ENCODE peak calls at places on chromosomes 13 and 19, in seven cellular contexts. One of them, this sample, is unnamed.

GRCh38 chr13:76223999-76224398 is 587.9 kb downstream of the LMO7 start:
- DNase-seq in fibroblast of lung: no peak
- DNase-seq in CD8-positive, alpha-beta T cell: no peak
- DNase-seq in tibial nerve: no peak
- DNase-seq in naive thymus-derived CD4-positive, alpha-beta T cell: no peak
- DNase-seq in GM23338: no peak
- DNase-seq in uterus: no peak
- DNase-seq in this sample: no peak

GRCh38 chr19:29770653-29771052 is 41.1 kb upstream of the CCNE1 start:
- DNase-seq in CD8-positive, alpha-beta T cell: no peak
- DNase-seq in uterus: no peak
- DNase-seq in fibroblast of lung: no peak
- DNase-seq in GM23338: no peak
- DNase-seq in naive thymus-derived CD4-positive, alpha-beta T cell: no peak
- DNase-seq in tibial nerve: no peak
- DNase-seq in this sample: no peak

GRCh38 chr19:7706662-7707454 is 4.9 kb upstream of the FCER2 start:
- DNase-seq in naive thymus-derived CD4-positive, alpha-beta T cell: no peak
- DNase-seq in tibial nerve: no peak
- DNase-seq in GM23338: no peak
- DNase-seq in uterus: no peak
- DNase-seq in fibroblast of lung: no peak
- DNase-seq in CD8-positive, alpha-beta T cell: no peak
- DNase-seq in this sample: no peak

GRCh38 chr13:30422056-30422914 is at the start of gene UBE2L5:
- DNase-seq in CD8-positive, alpha-beta T cell: peak; percentile 59
- DNase-seq in uterus: peak; percentile 86
- DNase-seq in GM23338: peak; percentile 74
- DNase-seq in naive thymus-derived CD4-positive, alpha-beta T cell: peak; percentile 55
- DNase-seq in fibroblast of lung: peak; percentile 85
- DNase-seq in tibial nerve: peak; percentile 61
- DNase-seq in this sample: peak; percentile 79

GRCh38 chr19:49553451-49554271 is 25.9 kb downstream of the RCN3 start:
- DNase-seq in fibroblast of lung: peak; percentile 82
- DNase-seq in GM23338: no peak
- DNase-seq in naive thymus-derived CD4-positive, alpha-beta T cell: peak; percentile 78
- DNase-seq in CD8-positive, alpha-beta T cell: peak; percentile 56
- DNase-seq in tibial nerve: no peak
- DNase-seq in uterus: no peak
- DNase-seq in this sample: no peak

GRCh38 chr13:29568731-29569130 is 26.8 kb downstream of the SLC7A1 start:
- DNase-seq in naive thymus-derived CD4-positive, alpha-beta T cell: no peak
- DNase-seq in fibroblast of lung: peak; percentile 58
- DNase-seq in uterus: no peak
- DNase-seq in CD8-positive, alpha-beta T cell: no peak
- DNase-seq in tibial nerve: no peak
- DNase-seq in GM23338: no peak
- DNase-seq in this sample: no peak

GRCh38 chr13:94192576-94192975 is 286.9 kb downstream of the DCT start:
- DNase-seq in fibroblast of lung: no peak
- DNase-seq in GM23338: peak; percentile 63
- DNase-seq in tibial nerve: no peak
- DNase-seq in CD8-positive, alpha-beta T cell: no peak
- DNase-seq in uterus: no peak
- DNase-seq in naive thymus-derived CD4-positive, alpha-beta T cell: no peak
- DNase-seq in this sample: no peak

GRCh38 chr13:47067296-47067695 is 170.4 kb upstream of the HTR2A start:
- DNase-seq in CD8-positive, alpha-beta T cell: no peak
- DNase-seq in uterus: no peak
- DNase-seq in fibroblast of lung: no peak
- DNase-seq in naive thymus-derived CD4-positive, alpha-beta T cell: no peak
- DNase-seq in GM23338: no peak
- DNase-seq in tibial nerve: no peak
- DNase-seq in this sample: no peak

GRCh38 chr13:74886496-74886895 is 595.5 kb downstream of the TBC1D4 start:
- DNase-seq in uterus: no peak
- DNase-seq in fibroblast of lung: peak; percentile 35
- DNase-seq in naive thymus-derived CD4-positive, alpha-beta T cell: no peak
- DNase-seq in tibial nerve: no peak
- DNase-seq in CD8-positive, alpha-beta T cell: no peak
- DNase-seq in GM23338: no peak
- DNase-seq in this sample: no peak

GRCh38 chr13:44313674-44314073 is 60.0 kb upstream of the SERP2 start:
- DNase-seq in CD8-positive, alpha-beta T cell: no peak
- DNase-seq in GM23338: no peak
- DNase-seq in naive thymus-derived CD4-positive, alpha-beta T cell: no peak
- DNase-seq in uterus: no peak
- DNase-seq in fibroblast of lung: peak; percentile 92
- DNase-seq in tibial nerve: no peak
- DNase-seq in this sample: no peak

GRCh38 chr13:111383591-111384440 is 63.4 kb downstream of the TEX29 start:
- DNase-seq in CD8-positive, alpha-beta T cell: no peak
- DNase-seq in GM23338: no peak
- DNase-seq in tibial nerve: no peak
- DNase-seq in naive thymus-derived CD4-positive, alpha-beta T cell: no peak
- DNase-seq in fibroblast of lung: no peak
- DNase-seq in uterus: no peak
- DNase-seq in this sample: peak; percentile 16

GRCh38 chr19:53595510-53595867 is 36.3 kb upstream of the DPRX start:
- DNase-seq in GM23338: no peak
- DNase-seq in uterus: no peak
- DNase-seq in CD8-positive, alpha-beta T cell: no peak
- DNase-seq in naive thymus-derived CD4-positive, alpha-beta T cell: no peak
- DNase-seq in fibroblast of lung: no peak
- DNase-seq in tibial nerve: no peak
- DNase-seq in this sample: no peak

GRCh38 chr19:16067205-16067938 is 8.9 kb upstream of the TPM4 start:
- DNase-seq in naive thymus-derived CD4-positive, alpha-beta T cell: no peak
- DNase-seq in fibroblast of lung: peak; percentile 94
- DNase-seq in GM23338: no peak
- DNase-seq in CD8-positive, alpha-beta T cell: no peak
- DNase-seq in tibial nerve: no peak
- DNase-seq in uterus: peak; percentile 88
- DNase-seq in this sample: peak; percentile 82

GRCh38 chr19:7213628-7214328 is 80.4 kb downstream of the INSR start:
- DNase-seq in fibroblast of lung: no peak
- DNase-seq in tibial nerve: no peak
- DNase-seq in GM23338: no peak
- DNase-seq in uterus: no peak
- DNase-seq in CD8-positive, alpha-beta T cell: no peak
- DNase-seq in naive thymus-derived CD4-positive, alpha-beta T cell: no peak
- DNase-seq in this sample: no peak

GRCh38 chr13:42524487-42525034 is 49.4 kb upstream of the TNFSF11 start:
- DNase-seq in fibroblast of lung: no peak
- DNase-seq in CD8-positive, alpha-beta T cell: no peak
- DNase-seq in tibial nerve: no peak
- DNase-seq in GM23338: no peak
- DNase-seq in naive thymus-derived CD4-positive, alpha-beta T cell: no peak
- DNase-seq in uterus: no peak
- DNase-seq in this sample: no peak

GRCh38 chr13:69970521-69970920 is 137.1 kb upstream of the ATXN8OS start:
- DNase-seq in tibial nerve: no peak
- DNase-seq in CD8-positive, alpha-beta T cell: no peak
- DNase-seq in fibroblast of lung: peak; percentile 29
- DNase-seq in naive thymus-derived CD4-positive, alpha-beta T cell: no peak
- DNase-seq in GM23338: peak; percentile 37
- DNase-seq in uterus: no peak
- DNase-seq in this sample: no peak

GRCh38 chr19:36635342-36635741 is 30.2 kb downstream of the ZNF382 start:
- DNase-seq in GM23338: no peak
- DNase-seq in naive thymus-derived CD4-positive, alpha-beta T cell: no peak
- DNase-seq in uterus: no peak
- DNase-seq in CD8-positive, alpha-beta T cell: no peak
- DNase-seq in tibial nerve: no peak
- DNase-seq in fibroblast of lung: no peak
- DNase-seq in this sample: no peak

GRCh38 chr13:98478134-98479129 is 98.5 kb downstream of the STK24 start:
- DNase-seq in uterus: no peak
- DNase-seq in tibial nerve: no peak
- DNase-seq in fibroblast of lung: peak; percentile 88
- DNase-seq in GM23338: peak; percentile 74
- DNase-seq in CD8-positive, alpha-beta T cell: no peak
- DNase-seq in naive thymus-derived CD4-positive, alpha-beta T cell: no peak
- DNase-seq in this sample: no peak

GRCh38 chr13:110564472-110564985 is 3.0 kb upstream of the RAB20 start:
- DNase-seq in CD8-positive, alpha-beta T cell: no peak
- DNase-seq in tibial nerve: no peak
- DNase-seq in fibroblast of lung: no peak
- DNase-seq in naive thymus-derived CD4-positive, alpha-beta T cell: no peak
- DNase-seq in uterus: no peak
- DNase-seq in GM23338: no peak
- DNase-seq in this sample: no peak

GRCh38 chr13:67015976-67016600 is 214.0 kb downstream of the PCDH9 start:
- DNase-seq in fibroblast of lung: no peak
- DNase-seq in CD8-positive, alpha-beta T cell: no peak
- DNase-seq in uterus: no peak
- DNase-seq in tibial nerve: no peak
- DNase-seq in naive thymus-derived CD4-positive, alpha-beta T cell: no peak
- DNase-seq in GM23338: no peak
- DNase-seq in this sample: no peak

GRCh38 chr13:78460176-78460575 is 143.2 kb downstream of the POU4F1 start:
- DNase-seq in GM23338: no peak
- DNase-seq in uterus: no peak
- DNase-seq in tibial nerve: no peak
- DNase-seq in naive thymus-derived CD4-positive, alpha-beta T cell: no peak
- DNase-seq in fibroblast of lung: no peak
- DNase-seq in CD8-positive, alpha-beta T cell: no peak
- DNase-seq in this sample: no peak

GRCh38 chr13:41565221-41565620 is 107.9 kb downstream of the RGCC start:
- DNase-seq in tibial nerve: no peak
- DNase-seq in naive thymus-derived CD4-positive, alpha-beta T cell: no peak
- DNase-seq in fibroblast of lung: peak; percentile 98
- DNase-seq in GM23338: no peak
- DNase-seq in uterus: no peak
- DNase-seq in CD8-positive, alpha-beta T cell: no peak
- DNase-seq in this sample: no peak

GRCh38 chr19:21585491-21585890 is 80.1 kb downstream of the ZNF429 start:
- DNase-seq in GM23338: no peak
- DNase-seq in uterus: no peak
- DNase-seq in fibroblast of lung: no peak
- DNase-seq in tibial nerve: no peak
- DNase-seq in CD8-positive, alpha-beta T cell: no peak
- DNase-seq in naive thymus-derived CD4-positive, alpha-beta T cell: no peak
- DNase-seq in this sample: no peak

GRCh38 chr13:19062019-19062646 is 119.5 kb downstream of the TUBA3C start:
- DNase-seq in CD8-positive, alpha-beta T cell: no peak
- DNase-seq in tibial nerve: no peak
- DNase-seq in uterus: no peak
- DNase-seq in GM23338: no peak
- DNase-seq in naive thymus-derived CD4-positive, alpha-beta T cell: no peak
- DNase-seq in fibroblast of lung: no peak
- DNase-seq in this sample: no peak

DNA sequence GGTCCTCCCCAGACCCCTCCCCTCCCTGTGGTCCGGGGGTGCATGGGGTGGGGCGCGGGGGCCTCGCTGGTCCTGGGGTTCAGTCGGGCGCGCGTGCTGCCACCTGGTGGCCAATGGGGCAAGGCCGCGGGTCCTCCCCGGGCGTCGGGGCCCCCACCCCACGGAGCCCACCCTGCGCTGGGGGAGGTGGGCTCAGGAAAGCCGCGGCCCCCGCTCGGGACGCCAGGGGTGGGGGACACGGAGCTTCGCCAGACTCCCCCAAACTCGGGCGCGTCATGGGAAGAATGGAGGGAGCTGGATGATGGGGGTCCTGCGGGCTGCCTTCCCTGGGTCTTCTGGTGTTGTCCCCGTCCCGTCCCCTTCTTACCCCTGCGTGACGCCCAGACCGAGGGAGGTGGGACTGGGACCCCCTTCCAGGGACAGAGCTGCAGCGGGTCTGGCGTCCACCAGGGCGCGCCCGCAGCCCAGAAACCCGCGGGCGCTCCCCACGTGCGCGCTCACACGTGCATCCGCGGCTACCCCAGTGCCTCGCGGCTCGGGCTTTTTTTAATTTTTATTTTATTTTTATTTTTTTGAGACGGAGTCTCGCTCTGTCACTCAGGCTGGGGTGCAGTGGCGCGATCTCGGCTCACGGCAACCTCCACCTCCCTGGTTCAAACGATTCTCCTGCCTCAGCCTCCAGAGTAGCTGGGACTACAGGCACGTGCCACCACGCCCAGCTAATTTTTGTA is 19.8 kb upstream of the TCF3 start:
- DNase-seq in uterus: peak; percentile 34
- DNase-seq in tibial nerve: no peak
- DNase-seq in fibroblast of lung: peak; percentile 23
- DNase-seq in CD8-positive, alpha-beta T cell: peak; percentile 68
- DNase-seq in GM23338: peak; percentile 52
- DNase-seq in naive thymus-derived CD4-positive, alpha-beta T cell: peak; percentile 32
- DNase-seq in this sample: peak; percentile 92
- H3K4me3 ChIP-seq in uterus: no peak overlapping the region
- H3K4me3 ChIP-seq in tibial nerve: no peak overlapping the region
- H3K4me3 ChIP-seq in fibroblast of lung: no peak overlapping the region
- H3K4me3 ChIP-seq in CD8-positive, alpha-beta T cell: peak overlapping the region; percentile 30
- H3K4me3 ChIP-seq in GM23338: peak overlapping the region; percentile 51
- H3K4me3 ChIP-seq in naive thymus-derived CD4-positive, alpha-beta T cell: no peak overlapping the region
- H3K4me3 ChIP-seq in this sample: peak overlapping the region; percentile 15

GRCh38 chr19:13840751-13841338 is 36.1 kb upstream of the NANOS3 start:
- DNase-seq in uterus: no peak
- DNase-seq in naive thymus-derived CD4-positive, alpha-beta T cell: no peak
- DNase-seq in CD8-positive, alpha-beta T cell: peak; percentile 42
- DNase-seq in fibroblast of lung: no peak
- DNase-seq in tibial nerve: no peak
- DNase-seq in GM23338: no peak
- DNase-seq in this sample: no peak
- H3K4me1 ChIP-seq in uterus: peaks cover 4% of the 10 kb centered on the region
- H3K4me1 ChIP-seq in naive thymus-derived CD4-positive, alpha-beta T cell: peaks cover 73% of the 10 kb centered on the region
- H3K4me1 ChIP-seq in CD8-positive, alpha-beta T cell: peaks cover 90% of the 10 kb centered on the region
- H3K4me1 ChIP-seq in fibroblast of lung: peaks cover 33% of the 10 kb centered on the region
- H3K4me1 ChIP-seq in tibial nerve: no peaks in the 10 kb centered on the region
- H3K4me1 ChIP-seq in GM23338: peaks cover 32% of the 10 kb centered on the region
- H3K4me1 ChIP-seq in this sample: peaks cover 61% of the 10 kb centered on the region

GRCh38 chr19:48329167-48329891 is 4.0 kb downstream of the EMP3 start:
- DNase-seq in naive thymus-derived CD4-positive, alpha-beta T cell: peak; percentile 64
- DNase-seq in CD8-positive, alpha-beta T cell: peak; percentile 47
- DNase-seq in tibial nerve: no peak
- DNase-seq in GM23338: peak; percentile 85
- DNase-seq in fibroblast of lung: peak; percentile 65
- DNase-seq in uterus: no peak
- DNase-seq in this sample: no peak
- H3K27ac ChIP-seq in naive thymus-derived CD4-positive, alpha-beta T cell: peak overlapping the region; percentile 93
- H3K27ac ChIP-seq in CD8-positive, alpha-beta T cell: peak overlapping the region; percentile 77
- H3K27ac ChIP-seq in tibial nerve: peak overlapping the region; percentile 88
- H3K27ac ChIP-seq in GM23338: no peak overlapping the region
- H3K27ac ChIP-seq in fibroblast of lung: no peak overlapping the region
- H3K27ac ChIP-seq in uterus: peak overlapping the region; percentile 91
- H3K27ac ChIP-seq in this sample: peak overlapping the region; percentile 80

GRCh38 chr19:46727757-46728156 is 10.8 kb upstream of the PRKD2 start:
- DNase-seq in naive thymus-derived CD4-positive, alpha-beta T cell: no peak
- DNase-seq in fibroblast of lung: no peak
- DNase-seq in tibial nerve: no peak
- DNase-seq in CD8-positive, alpha-beta T cell: no peak
- DNase-seq in uterus: no peak
- DNase-seq in GM23338: no peak
- DNase-seq in this sample: no peak
- H3K4me3 ChIP-seq in naive thymus-derived CD4-positive, alpha-beta T cell: no peak overlapping the region
- H3K4me3 ChIP-seq in fibroblast of lung: no peak overlapping the region
- H3K4me3 ChIP-seq in tibial nerve: no peak overlapping the region
- H3K4me3 ChIP-seq in CD8-positive, alpha-beta T cell: no peak overlapping the region
- H3K4me3 ChIP-seq in uterus: no peak overlapping the region
- H3K4me3 ChIP-seq in GM23338: no peak overlapping the region
- H3K4me3 ChIP-seq in this sample: no peak overlapping the region

GRCh38 chr19:38683393-38684077 is 36.1 kb downstream of the ACTN4 start:
- DNase-seq in uterus: peak; percentile 72
- DNase-seq in GM23338: peak; percentile 95
- DNase-seq in tibial nerve: no peak
- DNase-seq in fibroblast of lung: peak; percentile 97
- DNase-seq in CD8-positive, alpha-beta T cell: peak; percentile 50
- DNase-seq in naive thymus-derived CD4-positive, alpha-beta T cell: no peak
- DNase-seq in this sample: peak; percentile 95
- H3K4me1 ChIP-seq in uterus: peaks cover 21% of the 10 kb centered on the region
- H3K4me1 ChIP-seq in GM23338: peaks cover 45% of the 10 kb centered on the region
- H3K4me1 ChIP-seq in tibial nerve: no peaks in the 10 kb centered on the region
- H3K4me1 ChIP-seq in fibroblast of lung: peaks cover 53% of the 10 kb centered on the region
- H3K4me1 ChIP-seq in CD8-positive, alpha-beta T cell: peaks cover 44% of the 10 kb centered on the region
- H3K4me1 ChIP-seq in naive thymus-derived CD4-positive, alpha-beta T cell: peaks cover 84% of the 10 kb centered on the region
- H3K4me1 ChIP-seq in this sample: peaks cover 100% of the 10 kb centered on the region